ENCODE peak calls at places on chromosomes 1 and 21, in five cellular contexts. One of them, this sample, is unnamed.

GRCh38 chr1:171913385-171913784 is 72.1 kb downstream of the DNM3 start:
- DNase-seq in mucosa of gallbladder: peak
- DNase-seq in fibroblast of pulmonary artery: peak
- DNase-seq in putamen: peak
- DNase-seq in head of caudate nucleus: peak
- DNase-seq in this sample: peak

GRCh38 chr1:227729144-227729880 is 5.8 kb downstream of the JMJD4 start:
- DNase-seq in putamen: no peak
- DNase-seq in fibroblast of pulmonary artery: no peak
- DNase-seq in head of caudate nucleus: no peak
- DNase-seq in mucosa of gallbladder: no peak
- DNase-seq in this sample: peak

GRCh38 chr1:42931911-42932422 is 26.7 kb downstream of the SLC2A1 start:
- DNase-seq in head of caudate nucleus: peak
- DNase-seq in fibroblast of pulmonary artery: no peak
- DNase-seq in putamen: no peak
- DNase-seq in mucosa of gallbladder: peak
- DNase-seq in this sample: peak

GRCh38 chr1:1914101-1914811 is 804 bp upstream of the CALML6 start:
- DNase-seq in head of caudate nucleus: no peak
- DNase-seq in fibroblast of pulmonary artery: no peak
- DNase-seq in mucosa of gallbladder: no peak
- DNase-seq in putamen: no peak
- DNase-seq in this sample: no peak

GRCh38 chr1:68232354-68233148 is at the start of gene WLS:
- DNase-seq in fibroblast of pulmonary artery: peak
- DNase-seq in putamen: peak
- DNase-seq in mucosa of gallbladder: peak
- DNase-seq in head of caudate nucleus: peak
- DNase-seq in this sample: peak

GRCh38 chr1:9149837-9150581 is 21.1 kb upstream of the GPR157 start:
- DNase-seq in head of caudate nucleus: no peak
- DNase-seq in putamen: no peak
- DNase-seq in mucosa of gallbladder: no peak
- DNase-seq in fibroblast of pulmonary artery: no peak
- DNase-seq in this sample: no peak

GRCh38 chr1:151984313-151984956 is 9.2 kb downstream of the S100A10 start:
- DNase-seq in fibroblast of pulmonary artery: no peak
- DNase-seq in head of caudate nucleus: no peak
- DNase-seq in mucosa of gallbladder: no peak
- DNase-seq in putamen: no peak
- DNase-seq in this sample: no peak

GRCh38 chr1:78726686-78727085 is 77.1 kb downstream of the IFI44 start:
- DNase-seq in head of caudate nucleus: no peak
- DNase-seq in mucosa of gallbladder: no peak
- DNase-seq in fibroblast of pulmonary artery: peak
- DNase-seq in putamen: no peak
- DNase-seq in this sample: no peak

GRCh38 chr1:245807306-245807705 is 652.5 kb downstream of the KIF26B start:
- DNase-seq in fibroblast of pulmonary artery: no peak
- DNase-seq in mucosa of gallbladder: no peak
- DNase-seq in putamen: no peak
- DNase-seq in head of caudate nucleus: no peak
- DNase-seq in this sample: no peak

GRCh38 chr1:69707103-69707502 is 139.4 kb downstream of the LRRC7 start:
- DNase-seq in fibroblast of pulmonary artery: no peak
- DNase-seq in head of caudate nucleus: no peak
- DNase-seq in mucosa of gallbladder: no peak
- DNase-seq in putamen: peak
- DNase-seq in this sample: no peak

GRCh38 chr1:237749122-237749521 is 141.6 kb downstream of the ZP4 start:
- DNase-seq in fibroblast of pulmonary artery: no peak
- DNase-seq in mucosa of gallbladder: no peak
- DNase-seq in putamen: no peak
- DNase-seq in head of caudate nucleus: no peak
- DNase-seq in this sample: no peak

GRCh38 chr1:170162385-170163226 is 16.8 kb downstream of the NTMT2 start:
- DNase-seq in fibroblast of pulmonary artery: peak
- DNase-seq in head of caudate nucleus: no peak
- DNase-seq in mucosa of gallbladder: peak
- DNase-seq in putamen: no peak
- DNase-seq in this sample: no peak

GRCh38 chr1:6003568-6004411 is 11.6 kb upstream of the NPHP4 start:
- DNase-seq in fibroblast of pulmonary artery: no peak
- DNase-seq in head of caudate nucleus: no peak
- DNase-seq in mucosa of gallbladder: no peak
- DNase-seq in putamen: no peak
- DNase-seq in this sample: no peak

GRCh38 chr1:235047331-235047871 is 81.2 kb downstream of the TOMM20 start:
- DNase-seq in fibroblast of pulmonary artery: no peak
- DNase-seq in head of caudate nucleus: no peak
- DNase-seq in putamen: no peak
- DNase-seq in mucosa of gallbladder: no peak
- DNase-seq in this sample: no peak

GRCh38 chr1:41850029-41850428 is 68.7 kb downstream of the HIVEP3 start:
- DNase-seq in putamen: no peak
- DNase-seq in head of caudate nucleus: no peak
- DNase-seq in mucosa of gallbladder: no peak
- DNase-seq in fibroblast of pulmonary artery: no peak
- DNase-seq in this sample: no peak

GRCh38 chr21:39180429-39181019 is 2.7 kb downstream of the PSMG1 start:
- DNase-seq in putamen: no peak
- DNase-seq in head of caudate nucleus: no peak
- DNase-seq in fibroblast of pulmonary artery: no peak
- DNase-seq in mucosa of gallbladder: no peak
- DNase-seq in this sample: no peak

GRCh38 chr1:99978218-99978617 is 8.4 kb downstream of the SLC35A3 start:
- DNase-seq in head of caudate nucleus: no peak
- DNase-seq in putamen: no peak
- DNase-seq in mucosa of gallbladder: no peak
- DNase-seq in fibroblast of pulmonary artery: no peak
- DNase-seq in this sample: no peak

GRCh38 chr1:223771469-223771813 is 59.1 kb downstream of the CAPN2 start:
- DNase-seq in head of caudate nucleus: no peak
- DNase-seq in putamen: no peak
- DNase-seq in fibroblast of pulmonary artery: no peak
- DNase-seq in mucosa of gallbladder: no peak
- DNase-seq in this sample: no peak

GRCh38 chr1:85579619-85580018 is 942 bp upstream of the CCN1 start:
- DNase-seq in mucosa of gallbladder: no peak
- DNase-seq in fibroblast of pulmonary artery: peak
- DNase-seq in head of caudate nucleus: no peak
- DNase-seq in putamen: no peak
- DNase-seq in this sample: no peak

GRCh38 chr1:27934818-27935549 is at the start of gene SMPDL3B:
- DNase-seq in putamen: no peak
- DNase-seq in mucosa of gallbladder: peak
- DNase-seq in fibroblast of pulmonary artery: no peak
- DNase-seq in head of caudate nucleus: no peak
- DNase-seq in this sample: peak

GRCh38 chr1:153339802-153340201 is 8.8 kb downstream of the PGLYRP4 start:
- DNase-seq in head of caudate nucleus: no peak
- DNase-seq in mucosa of gallbladder: no peak
- DNase-seq in putamen: no peak
- DNase-seq in fibroblast of pulmonary artery: no peak
- DNase-seq in this sample: no peak

GRCh38 chr1:165873481-165873880 is 46.1 kb downstream of the UCK2 start:
- DNase-seq in fibroblast of pulmonary artery: no peak
- DNase-seq in mucosa of gallbladder: no peak
- DNase-seq in head of caudate nucleus: no peak
- DNase-seq in putamen: no peak
- DNase-seq in this sample: no peak

GRCh38 chr1:35426097-35426586 is 131.1 kb downstream of the KIAA0319L start:
- DNase-seq in fibroblast of pulmonary artery: no peak
- DNase-seq in mucosa of gallbladder: no peak
- DNase-seq in putamen: no peak
- DNase-seq in head of caudate nucleus: no peak
- DNase-seq in this sample: no peak

GRCh38 chr1:1826356-1827088 is 48.3 kb upstream of the NADK start:
- DNase-seq in fibroblast of pulmonary artery: no peak
- DNase-seq in putamen: no peak
- DNase-seq in head of caudate nucleus: no peak
- DNase-seq in mucosa of gallbladder: no peak
- DNase-seq in this sample: no peak

GRCh38 chr1:175419684-175420490 is 227.3 kb upstream of the KIAA0040 start:
- DNase-seq in fibroblast of pulmonary artery: no peak
- DNase-seq in head of caudate nucleus: no peak
- DNase-seq in putamen: no peak
- DNase-seq in mucosa of gallbladder: no peak
- DNase-seq in this sample: no peak

GRCh38 chr1:224524679-224525078 is 90.1 kb upstream of the WDR26 start:
- DNase-seq in head of caudate nucleus: no peak
- DNase-seq in fibroblast of pulmonary artery: no peak
- DNase-seq in putamen: no peak
- DNase-seq in mucosa of gallbladder: no peak
- DNase-seq in this sample: no peak

GRCh38 chr1:209335090-209335692 is 248.3 kb upstream of the CAMK1G start:
- DNase-seq in head of caudate nucleus: peak
- DNase-seq in fibroblast of pulmonary artery: peak
- DNase-seq in putamen: no peak
- DNase-seq in mucosa of gallbladder: no peak
- DNase-seq in this sample: no peak

GRCh38 chr1:187280051-187280450 is 451.3 kb downstream of the PLA2G4A start:
- DNase-seq in mucosa of gallbladder: no peak
- DNase-seq in head of caudate nucleus: no peak
- DNase-seq in fibroblast of pulmonary artery: no peak
- DNase-seq in putamen: no peak
- DNase-seq in this sample: no peak

GRCh38 chr1:66088787-66089186 is 296.1 kb downstream of the PDE4B start:
- DNase-seq in fibroblast of pulmonary artery: no peak
- DNase-seq in putamen: no peak
- DNase-seq in mucosa of gallbladder: no peak
- DNase-seq in head of caudate nucleus: no peak
- DNase-seq in this sample: no peak

GRCh38 chr1:79323240-79324025 is 316.9 kb upstream of the ADGRL4 start:
- DNase-seq in head of caudate nucleus: no peak
- DNase-seq in fibroblast of pulmonary artery: peak
- DNase-seq in putamen: no peak
- DNase-seq in mucosa of gallbladder: no peak
- DNase-seq in this sample: no peak

GRCh38 chr1:116777831-116778830 is 23.9 kb downstream of the CD2 start:
- DNase-seq in mucosa of gallbladder: no peak
- DNase-seq in fibroblast of pulmonary artery: peak
- DNase-seq in putamen: no peak
- DNase-seq in head of caudate nucleus: no peak
- DNase-seq in this sample: no peak

GRCh38 chr1:60978421-60979357 is 103.7 kb upstream of the NFIA start:
- DNase-seq in mucosa of gallbladder: peak
- DNase-seq in putamen: no peak
- DNase-seq in fibroblast of pulmonary artery: peak
- DNase-seq in head of caudate nucleus: no peak
- DNase-seq in this sample: no peak

GRCh38 chr1:21896026-21896425 is 41.1 kb downstream of the HSPG2 start:
- DNase-seq in fibroblast of pulmonary artery: no peak
- DNase-seq in mucosa of gallbladder: no peak
- DNase-seq in putamen: no peak
- DNase-seq in head of caudate nucleus: no peak
- DNase-seq in this sample: no peak

GRCh38 chr1:176897350-176898236 is 266.9 kb downstream of the ASTN1 start:
- DNase-seq in mucosa of gallbladder: peak
- DNase-seq in head of caudate nucleus: peak
- DNase-seq in fibroblast of pulmonary artery: peak
- DNase-seq in putamen: no peak
- DNase-seq in this sample: peak

GRCh38 chr1:171477804-171478203 is 7.5 kb upstream of the PRRC2C start:
- DNase-seq in head of caudate nucleus: no peak
- DNase-seq in mucosa of gallbladder: no peak
- DNase-seq in putamen: no peak
- DNase-seq in fibroblast of pulmonary artery: no peak
- DNase-seq in this sample: no peak

GRCh38 chr1:240366636-240367035 is 245.3 kb downstream of the GREM2 start:
- DNase-seq in mucosa of gallbladder: no peak
- DNase-seq in fibroblast of pulmonary artery: no peak
- DNase-seq in putamen: no peak
- DNase-seq in head of caudate nucleus: no peak
- DNase-seq in this sample: no peak

This sample was measured in left colon.